ENCODE peak calls at places on chromosomes 16 and 17, in five cellular contexts. Q, P, J, M and E are unnamed samples.

GRCh38 chr17:78484300-78485159 is 92.7 kb downstream of the DNAH17 start:
- DNase-seq in J (no peak), M (no peak), P (no peak), Q (no peak), E (peak)

GRCh38 chr16:82011199-82011641 is at the start of gene SDR42E1:
- DNase-seq in J (no peak), P (no peak), M (no peak), Q (no peak), E (peak)

GRCh38 chr16:5073279-5073629 is 1.6 kb downstream of the ALG1 start:
- DNase-seq in Q (no peak), P (no peak), M (peak), J (peak), E (no peak)

GRCh38 chr16:67926181-67926742 is 5.4 kb downstream of the CTRL start:
- DNase-seq in P (peak), Q (no peak), J (peak), M (no peak), E (no peak)

GRCh38 chr16:88803264-88803987 is at the start of gene CDT1:
- DNase-seq in J (peak), Q (peak), P (peak), M (peak), E (peak)

GRCh38 chr17:31629696-31630470 is 229.2 kb downstream of the COPRS start:
- DNase-seq in Q (no peak), P (no peak), J (peak), M (peak), E (no peak)

GRCh38 chr17:18041776-18042175 is 2.6 kb downstream of the GID4 start:
- DNase-seq in J (peak), Q (no peak), M (peak), P (no peak), E (no peak)

GRCh38 chr17:17812211-17813054 is 24.4 kb downstream of the SREBF1 start:
- DNase-seq in P (peak), Q (peak), J (peak), M (no peak), E (peak)

GRCh38 chr17:80151333-80151732 is 4.4 kb upstream of the EIF4A3 start:
- DNase-seq in Q (no peak), J (peak), P (no peak), M (peak), E (no peak)

GRCh38 chr16:11843861-11844260 is 7.5 kb downstream of the RSL1D1 start:
- DNase-seq in J (no peak), Q (no peak), P (no peak), M (no peak), E (no peak)

GRCh38 chr17:74190154-74190553 is 13.3 kb upstream of the RPL38 start:
- DNase-seq in J (peak), Q (peak), M (peak), P (no peak), E (no peak)

GRCh38 chr16:1125471-1125870 is 27.4 kb upstream of the CACNA1H start:
- DNase-seq in J (peak), P (no peak), M (peak), Q (no peak), E (no peak)

GRCh38 chr17:30074726-30075125 is 41.9 kb upstream of the NSRP1 start:
- DNase-seq in J (peak), P (no peak), Q (no peak), M (no peak), E (no peak)

GRCh38 chr17:82863941-82864720 is 24.3 kb upstream of the ZNF750 start:
- DNase-seq in Q (peak), J (peak), P (peak), M (peak), E (no peak)

GRCh38 chr17:8158267-8159031 is 4.3 kb downstream of the VAMP2 start:
- DNase-seq in P (peak), M (peak), J (peak), Q (peak), E (peak)

GRCh38 chr17:14011740-14012405 is 57.4 kb upstream of the COX10 start:
- DNase-seq in Q (no peak), P (no peak), M (no peak), J (no peak), E (no peak)

GRCh38 chr16:67504190-67505021 is 21.1 kb upstream of the AGRP start:
- DNase-seq in J (peak), M (no peak), P (no peak), Q (no peak), E (peak)

GRCh38 chr16:53135329-53135728 is 80.5 kb downstream of the CHD9 start:
- DNase-seq in P (no peak), M (no peak), J (no peak), Q (no peak), E (no peak)

GRCh38 chr17:13596241-13596941 is 5.3 kb downstream of the HS3ST3A1 start:
- DNase-seq in M (no peak), P (no peak), J (no peak), Q (no peak), E (no peak)

GRCh38 chr17:5468075-5468473 is 708 bp downstream of the DHX33 start:
- DNase-seq in P (no peak), J (no peak), M (no peak), Q (no peak), E (no peak)

GRCh38 chr17:80585880-80586279 is 41.2 kb downstream of the RPTOR start:
- DNase-seq in Q (peak), M (no peak), P (no peak), J (no peak), E (no peak)

GRCh38 chr16:74275031-74275636 is 21.5 kb upstream of the PSMD7 start:
- DNase-seq in Q (no peak), P (no peak), M (no peak), J (peak), E (no peak)

GRCh38 chr16:75763250-75763649 is 37.0 kb upstream of the CPHXL start:
- DNase-seq in Q (no peak), J (no peak), P (no peak), M (no peak), E (no peak)

GRCh38 chr17:2782030-2782429 is 14.2 kb upstream of the RAP1GAP2 start:
- DNase-seq in M (peak), J (peak), Q (no peak), P (no peak), E (peak)

GRCh38 chr17:81301195-81302144 is 6.4 kb upstream of the SLC38A10 start:
- DNase-seq in P (no peak), M (no peak), Q (no peak), J (no peak), E (no peak)

GRCh38 chr16:72932677-72933335 is 115.1 kb downstream of the ZFHX3 start:
- DNase-seq in J (no peak), P (no peak), M (no peak), Q (no peak), E (no peak)

GRCh38 chr17:70107441-70107840 is 32.4 kb downstream of the KCNJ16 start:
- DNase-seq in Q (no peak), P (no peak), J (no peak), M (no peak), E (no peak)

GRCh38 chr16:899678-900060 is 71.1 kb downstream of the LMF1 start:
- DNase-seq in M (no peak), J (no peak), Q (no peak), P (no peak), E (no peak)

GRCh38 chr16:29824589-29825144 is 4.4 kb downstream of the MVP start:
- DNase-seq in J (peak), Q (no peak), M (peak), P (no peak), E (no peak)

GRCh38 chr16:3736116-3736515 is 18.8 kb upstream of the TRAP1 start:
- DNase-seq in J (no peak), P (peak), Q (no peak), M (no peak), E (peak)

GRCh38 chr16:50261707-50262235 is 4.6 kb upstream of the ADCY7 start:
- DNase-seq in M (no peak), Q (no peak), P (peak), J (no peak), E (peak)

GRCh38 chr17:41301916-41302901 is at the start of gene KRTAP29-1:
- DNase-seq in P (no peak), Q (peak), M (no peak), J (no peak), E (no peak)

GRCh38 chr16:57147381-57148191 is 38.3 kb downstream of the PSME3IP1 start:
- DNase-seq in J (peak), M (no peak), Q (peak), P (peak), E (no peak)
- H3K27ac ChIP-seq in J (no peak), M (no peak), Q (peak), P (no peak), E (peak)

GRCh38 chr17:27241346-27241946 is 52.5 kb upstream of the WSB1 start:
- DNase-seq in Q (peak), P (no peak), J (peak), M (peak), E (no peak)
- H3K4me3 ChIP-seq in Q (no peak), P (no peak), J (no peak), M (no peak), E (no peak)

GRCh38 chr17:58415371-58416055 is 1.8 kb downstream of the RNF43 start:
- DNase-seq in Q (no peak), M (no peak), J (no peak), P (no peak), E (no peak)
- H3K27ac ChIP-seq in Q (no peak), M (no peak), J (no peak), P (no peak), E (peak)

DNA sequence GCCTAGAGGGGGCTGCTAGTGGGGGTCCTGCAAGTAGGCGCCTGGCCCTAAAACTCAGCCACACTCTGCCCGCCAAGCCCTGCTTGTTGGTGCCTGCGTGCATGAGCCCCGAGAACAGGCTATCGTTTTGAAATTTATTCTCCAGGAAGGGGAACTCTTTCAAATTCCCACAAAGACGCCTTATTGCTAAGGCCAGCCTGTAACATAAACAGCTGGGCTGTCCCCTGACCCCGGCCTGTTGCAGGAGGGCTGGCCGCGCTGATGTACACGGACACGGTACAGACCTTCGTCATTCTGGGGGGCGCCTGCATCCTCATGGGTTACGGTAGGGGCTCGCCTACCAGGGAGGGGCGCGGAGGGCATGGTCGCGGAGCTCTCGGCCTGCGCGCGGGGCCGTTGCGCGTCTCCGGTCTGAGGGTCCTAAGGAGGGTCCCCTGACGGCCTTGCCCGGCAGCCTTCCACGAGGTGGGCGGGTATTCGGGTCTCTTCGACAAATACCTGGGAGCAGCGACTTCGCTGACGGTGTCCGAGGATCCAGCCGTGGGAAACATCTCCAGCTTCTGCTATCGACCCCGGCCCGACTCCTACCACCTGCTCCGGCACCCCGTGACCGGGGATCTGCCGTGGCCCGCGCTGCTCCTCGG is 4.3 kb downstream of the SLC5A2 start:
- DNase-seq in Q (no peak), M (no peak), P (no peak), J (no peak), E (no peak)
- H3K4me3 ChIP-seq in Q (peak), M (peak), P (peak), J (peak), E (peak)

DNA sequence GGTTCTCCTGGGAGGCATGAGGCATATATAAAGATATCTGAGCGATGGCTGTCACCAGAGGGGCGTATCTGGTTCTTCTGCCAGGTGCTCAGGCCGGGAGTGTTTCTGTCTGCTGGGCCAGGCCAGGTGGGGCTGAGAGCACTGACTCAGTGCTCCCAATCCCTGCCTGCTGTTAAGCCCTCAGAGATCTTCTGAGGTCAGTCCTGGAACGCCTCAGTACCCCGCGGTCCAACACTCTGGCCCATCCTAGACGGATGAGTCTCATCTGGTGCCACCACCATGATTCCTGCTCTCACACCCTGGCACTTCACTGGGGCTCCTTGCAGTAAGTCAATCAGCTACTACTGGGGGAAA is 7.5 kb upstream of the KIFC3 start:
- DNase-seq in Q (no peak), J (no peak), M (no peak), P (no peak), E (no peak)
- H3K27ac ChIP-seq in Q (no peak), J (no peak), M (no peak), P (no peak), E (peak)

GRCh38 chr17:10276436-10276835 is 78.0 kb upstream of the GAS7 start:
- DNase-seq in P (no peak), Q (no peak), J (no peak), M (no peak), E (no peak)

GRCh38 chr17:10275418-10275817 is 77.0 kb upstream of the GAS7 start:
- DNase-seq in P (no peak), J (no peak), M (no peak), Q (no peak), E (no peak)

DNA sequence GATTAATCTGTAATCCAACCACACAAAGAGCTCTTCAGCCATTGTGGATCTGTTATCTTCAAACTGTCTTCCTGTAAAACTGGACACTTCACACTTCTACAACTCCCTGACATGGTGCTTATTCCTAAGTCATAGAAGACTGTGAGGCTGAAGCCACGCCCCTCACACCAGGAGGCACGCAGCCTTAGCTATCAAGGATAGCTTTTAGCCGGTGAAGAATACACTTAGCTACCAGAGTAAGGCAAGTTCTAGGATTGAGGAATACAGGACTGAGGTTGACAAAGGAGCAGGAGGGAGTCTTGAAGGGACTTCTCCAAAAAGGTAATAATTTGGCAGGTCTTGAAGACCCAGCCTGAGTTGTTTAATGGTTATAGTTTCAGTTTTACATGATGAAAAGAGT is 79.8 kb upstream of the GAS7 start:
- DNase-seq in M (no peak), Q (no peak), J (no peak), P (no peak), E (no peak)
- H3K4me3 ChIP-seq in M (no peak), Q (no peak), J (no peak), P (no peak), E (peak)

GRCh38 chr16:2517954-2518605 is 2.1 kb upstream of the AMDHD2 start:
- DNase-seq in J (no peak), M (no peak), Q (no peak), P (no peak), E (no peak)
- H3K27ac ChIP-seq in J (no peak), M (no peak), Q (peak), P (no peak), E (peak)

DNA sequence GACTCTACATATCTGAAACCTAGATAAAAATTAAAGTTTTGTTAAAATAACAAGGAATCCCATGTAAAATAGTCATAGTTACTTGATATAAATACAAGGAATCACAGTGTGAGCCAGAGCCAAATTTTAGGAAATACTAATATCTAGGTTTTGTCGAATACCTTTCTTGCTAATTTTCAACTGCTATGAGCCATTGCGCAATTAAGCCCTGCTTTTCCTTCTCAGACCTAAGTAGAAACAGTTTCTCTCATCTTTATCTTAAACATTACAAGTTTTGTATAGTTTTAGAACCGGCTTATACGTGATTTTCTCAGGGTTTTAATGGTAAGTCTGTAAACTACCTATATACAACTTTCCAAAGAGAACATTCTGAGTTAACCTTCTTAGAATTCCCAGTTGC is 157.4 kb upstream of the NOG start:
- DNase-seq in M (no peak), P (no peak), Q (no peak), J (no peak), E (no peak)
- H3K4me3 ChIP-seq in M (no peak), P (no peak), Q (no peak), J (no peak), E (no peak)

GRCh38 chr17:72614871-72615626 is 477.4 kb downstream of the SLC39A11 start:
- DNase-seq in Q (no peak), P (no peak), J (peak), M (peak), E (no peak)
- H3K27ac ChIP-seq in Q (no peak), P (no peak), J (no peak), M (peak), E (no peak)